ENCODE peak calls at places on chromosome 12, in nine cellular contexts. O is A172; N is progenitor cell of endocrine pancreas; A is fibroblast of gingiva; K is stimulated activated naive B cell treated with anti-CD40 and anti-IgM and Interleukin-4, amounts not matched to agents 10 μg/mL and 1 μg/mL and 100 μg/mL, for 72 hours; Q is NCI-H1436; C is WTC11; Z is colonic mucosa; W is activated T-cell treated with anti-CD3 and anti-CD28 coated beads for 1 hour. B is an unnamed sample.

GRCh38 chr12:19941096-19941495 is 427.2 kb upstream of the PDE3A start:
- DNase-seq in K (no peak), C (no peak), W (no peak), A (no peak), N (no peak), Z (no peak), O (no peak), Q (no peak), B (no peak)

GRCh38 chr12:66055837-66056319 is 74.7 kb downstream of the LLPH start:
- DNase-seq in A (peak; percentile 26), W (no peak), O (no peak), Q (no peak), Z (no peak), N (no peak), C (no peak), K (peak; percentile 18), B (no peak)

GRCh38 chr12:122947352-122947792 is 18.9 kb downstream of the ABCB9 start:
- DNase-seq in C (no peak), O (no peak), Z (peak; percentile 70), A (no peak), N (no peak), W (no peak), Q (no peak), K (no peak), B (no peak)

GRCh38 chr12:114682920-114683708 is 861 bp downstream of the TBX3 start:
- DNase-seq in Q (no peak), W (no peak), A (no peak), Z (no peak), O (peak; percentile 22), K (no peak), N (no peak), C (no peak), B (no peak)

GRCh38 chr12:116455540-116456306 is 103.5 kb upstream of the MAP1LC3B2 start:
- DNase-seq in C (no peak), O (peak; percentile 87), A (peak; percentile 97), K (no peak), W (no peak), N (no peak), Z (peak; percentile 81), Q (peak; percentile 5), B (peak; percentile 34)

GRCh38 chr12:95733156-95733825 is 57.3 kb downstream of the NTN4 start:
- DNase-seq in O (peak; percentile 92), N (no peak), W (no peak), K (no peak), Z (peak; percentile 33), Q (no peak), C (no peak), A (peak; percentile 24), B (no peak)

GRCh38 chr12:108237272-108237671 is 101.8 kb downstream of the CMKLR1 start:
- DNase-seq in A (no peak), K (no peak), N (no peak), Q (no peak), Z (no peak), W (no peak), C (peak; percentile 46), O (no peak), B (no peak)

GRCh38 chr12:108622921-108623514 is 10.7 kb downstream of the SELPLG start:
- DNase-seq in Z (no peak), A (no peak), C (no peak), Q (no peak), N (no peak), W (no peak), K (no peak), O (no peak), B (no peak)

GRCh38 chr12:121017966-121018491 is 1.7 kb upstream of the C12orf43 start:
- DNase-seq in C (no peak), W (no peak), A (no peak), N (no peak), Q (no peak), K (no peak), Z (no peak), O (no peak), B (no peak)

GRCh38 chr12:94262228-94263010 is 114.0 kb downstream of the PLXNC1 start:
- DNase-seq in K (peak; percentile 73), A (peak; percentile 92), Z (peak; percentile 74), C (no peak), N (no peak), Q (peak; percentile 62), O (peak; percentile 67), W (peak; percentile 60), B (peak; percentile 76)

GRCh38 chr12:116370004-116370404 is 92.5 kb upstream of the MED13L start:
- DNase-seq in Q (no peak), W (no peak), N (no peak), C (no peak), Z (no peak), K (no peak), O (no peak), A (peak; percentile 69), B (no peak)

GRCh38 chr12:122852336-122853275 is 17.3 kb downstream of the HIP1R start:
- DNase-seq in O (no peak), N (no peak), C (no peak), A (no peak), K (no peak), Q (no peak), W (no peak), Z (no peak), B (peak; percentile 21)

GRCh38 chr12:1993871-1994371 is 10.3 kb downstream of the DCP1B start:
- DNase-seq in K (no peak), N (no peak), O (no peak), C (no peak), A (peak; percentile 91), Z (peak; percentile 54), Q (no peak), W (no peak), B (no peak)

B was measured in C1 segment of cervical spinal cord.